ENCODE peak calls at places on chromosome 3, in four cellular contexts. One of them, this sample, is unnamed.

GRCh38 chr3:5576277-5577011 is 388.9 kb downstream of the EDEM1 start:
- DNase-seq in H1: no peak
- DNase-seq in K562: no peak
- DNase-seq in A549: no peak
- DNase-seq in this sample: no peak

GRCh38 chr3:183359036-183359435 is 69.4 kb downstream of the MCF2L2 start:
- DNase-seq in K562: no peak
- DNase-seq in H1: no peak
- DNase-seq in A549: no peak
- DNase-seq in this sample: no peak

GRCh38 chr3:89025185-89025584 is 82.2 kb upstream of the EPHA3 start:
- DNase-seq in H1: no peak
- DNase-seq in A549: no peak
- DNase-seq in K562: no peak
- DNase-seq in this sample: no peak

GRCh38 chr3:79521221-79521848 is 246.5 kb downstream of the ROBO1 start:
- DNase-seq in H1: no peak
- DNase-seq in K562: peak
- DNase-seq in A549: peak
- DNase-seq in this sample: peak

GRCh38 chr3:159782724-159783421 is 205.8 kb upstream of the IL12A start:
- DNase-seq in H1: no peak
- DNase-seq in K562: no peak
- DNase-seq in A549: no peak
- DNase-seq in this sample: peak

GRCh38 chr3:163364717-163365116 is 1713.6 kb downstream of the SI start:
- DNase-seq in H1: no peak
- DNase-seq in A549: no peak
- DNase-seq in K562: no peak
- DNase-seq in this sample: no peak

GRCh38 chr3:44993471-44994205 is 17.6 kb downstream of the EXOSC7 start:
- DNase-seq in K562: no peak
- DNase-seq in H1: no peak
- DNase-seq in A549: peak
- DNase-seq in this sample: peak

GRCh38 chr3:116386168-116386567 is 59.1 kb downstream of the LSAMP start:
- DNase-seq in H1: no peak
- DNase-seq in A549: no peak
- DNase-seq in K562: no peak
- DNase-seq in this sample: no peak

GRCh38 chr3:52248816-52249547 is 3.4 kb downstream of the PPM1M start:
- DNase-seq in A549: no peak
- DNase-seq in H1: no peak
- DNase-seq in K562: peak
- DNase-seq in this sample: no peak

GRCh38 chr3:161600185-161600584 is 103.6 kb downstream of the OTOL1 start:
- DNase-seq in A549: no peak
- DNase-seq in H1: no peak
- DNase-seq in K562: no peak
- DNase-seq in this sample: no peak

GRCh38 chr3:4355401-4356224 is 52.4 kb downstream of the SETMAR start:
- DNase-seq in A549: no peak
- DNase-seq in H1: no peak
- DNase-seq in K562: no peak
- DNase-seq in this sample: peak

GRCh38 chr3:105362021-105362665 is 4.6 kb upstream of the ALCAM start:
- DNase-seq in H1: no peak
- DNase-seq in A549: no peak
- DNase-seq in K562: no peak
- DNase-seq in this sample: no peak

GRCh38 chr3:165746874-165747273 is 90.3 kb downstream of the BCHE start:
- DNase-seq in A549: no peak
- DNase-seq in K562: no peak
- DNase-seq in H1: no peak
- DNase-seq in this sample: no peak

GRCh38 chr3:129077222-129077621 is 16.6 kb downstream of the GP9 start:
- DNase-seq in A549: no peak
- DNase-seq in K562: no peak
- DNase-seq in H1: no peak
- DNase-seq in this sample: peak

GRCh38 chr3:177887475-177887874 is 648.8 kb upstream of the KCNMB2 start:
- DNase-seq in K562: no peak
- DNase-seq in A549: no peak
- DNase-seq in H1: no peak
- DNase-seq in this sample: no peak

GRCh38 chr3:55405436-55405835 is 81.7 kb downstream of the WNT5A start:
- DNase-seq in H1: peak
- DNase-seq in A549: no peak
- DNase-seq in K562: peak
- DNase-seq in this sample: no peak

GRCh38 chr3:105747056-105747455 is 121.8 kb downstream of the CBLB start:
- DNase-seq in H1: no peak
- DNase-seq in A549: peak
- DNase-seq in K562: no peak
- DNase-seq in this sample: no peak

GRCh38 chr3:9402410-9403228 is 5.2 kb downstream of the SETD5 start:
- DNase-seq in H1: peak
- DNase-seq in A549: no peak
- DNase-seq in K562: peak
- DNase-seq in this sample: peak

GRCh38 chr3:133670525-133670995 is 8.8 kb upstream of the TOPBP1 start:
- DNase-seq in A549: no peak
- DNase-seq in H1: no peak
- DNase-seq in K562: no peak
- DNase-seq in this sample: peak

GRCh38 chr3:123419850-123420292 is 29.0 kb downstream of the ADCY5 start:
- DNase-seq in H1: no peak
- DNase-seq in A549: no peak
- DNase-seq in K562: no peak
- DNase-seq in this sample: no peak

GRCh38 chr3:135075157-135075556 is 280.1 kb downstream of the EPHB1 start:
- DNase-seq in A549: no peak
- DNase-seq in H1: no peak
- DNase-seq in K562: no peak
- DNase-seq in this sample: no peak

GRCh38 chr3:135077186-135077585 is 282.1 kb downstream of the EPHB1 start:
- DNase-seq in A549: no peak
- DNase-seq in H1: no peak
- DNase-seq in K562: no peak
- DNase-seq in this sample: no peak

GRCh38 chr3:135082706-135083105 is 287.6 kb downstream of the EPHB1 start:
- DNase-seq in A549: no peak
- DNase-seq in H1: no peak
- DNase-seq in K562: no peak
- DNase-seq in this sample: no peak

GRCh38 chr3:135081451-135082434 is 286.7 kb downstream of the EPHB1 start:
- DNase-seq in A549: no peak
- DNase-seq in H1: no peak
- DNase-seq in K562: no peak
- DNase-seq in this sample: no peak

DNA sequence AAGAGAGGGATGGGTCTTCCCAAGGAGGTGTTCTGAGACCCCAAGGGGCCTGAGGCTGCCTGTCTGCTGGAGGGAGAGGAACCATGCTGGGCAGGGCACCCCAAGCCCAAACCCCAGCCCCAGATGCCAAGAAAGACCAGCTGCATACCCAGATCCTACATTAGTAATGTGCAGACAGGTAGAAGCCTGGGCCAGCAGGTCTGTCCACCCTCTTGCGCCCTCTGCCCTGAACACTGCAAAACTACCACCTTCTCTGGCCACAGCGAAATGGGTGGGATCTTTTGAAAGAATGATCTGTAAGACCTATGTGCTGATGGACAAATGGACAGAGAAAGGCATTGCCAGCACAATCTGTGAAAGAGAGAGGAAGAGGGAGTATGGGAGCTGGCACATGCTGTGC is 283.2 kb downstream of the EPHB1 start:
- DNase-seq in H1: no peak
- DNase-seq in K562: no peak
- DNase-seq in A549: no peak
- DNase-seq in this sample: no peak
- TF ChIP-seq PHF8 in H1: no peak
- TF ChIP-seq PHF8 in K562: no peak
- TF ChIP-seq PHF8 in A549: no peak
- TF ChIP-seq PHF8 in this sample: no peak

DNA sequence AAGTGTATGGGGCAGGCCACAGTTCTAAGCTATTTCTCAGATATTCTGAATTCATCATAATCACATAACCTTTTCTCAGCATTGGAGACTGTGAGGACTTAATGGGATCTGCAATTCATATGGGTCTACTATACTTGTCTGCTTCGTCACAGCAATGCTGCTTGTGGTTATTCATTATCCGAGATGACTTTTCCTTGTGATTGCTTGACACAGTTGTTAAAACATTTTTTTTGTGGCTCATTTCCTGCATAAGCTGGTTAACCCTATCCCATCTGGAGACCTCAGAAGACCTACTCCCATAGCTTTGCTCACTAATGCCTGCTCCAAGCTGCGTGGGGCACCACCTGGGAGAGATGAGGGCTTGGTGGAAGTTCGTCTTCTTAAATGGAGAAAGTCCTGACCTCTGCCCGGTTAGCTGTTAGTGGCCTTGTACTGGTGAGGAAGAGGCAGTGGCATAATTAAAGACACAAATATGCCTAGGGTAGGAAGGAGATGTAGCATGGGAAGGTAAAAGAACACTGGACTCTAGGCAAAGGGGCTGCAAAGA is 360.8 kb downstream of the CHST2 start:
- DNase-seq in H1: no peak
- DNase-seq in K562: no peak
- DNase-seq in A549: no peak
- DNase-seq in this sample: no peak
- TF ChIP-seq PHF8 in H1: no peak
- TF ChIP-seq PHF8 in K562: no peak
- TF ChIP-seq PHF8 in A549: no peak
- TF ChIP-seq PHF8 in this sample: no peak

GRCh38 chr3:156150434-156151066 is 30.2 kb downstream of the KCNAB1 start:
- DNase-seq in K562: peak
- DNase-seq in A549: peak
- DNase-seq in H1: peak
- DNase-seq in this sample: peak

GRCh38 chr3:156148946-156149348 is 28.6 kb downstream of the KCNAB1 start:
- DNase-seq in A549: no peak
- DNase-seq in H1: no peak
- DNase-seq in K562: no peak
- DNase-seq in this sample: no peak

GRCh38 chr3:156149781-156150375 is 29.5 kb downstream of the KCNAB1 start:
- DNase-seq in K562: no peak
- DNase-seq in A549: no peak
- DNase-seq in H1: no peak
- DNase-seq in this sample: no peak

GRCh38 chr3:156151824-156152428 is 31.5 kb downstream of the KCNAB1 start:
- DNase-seq in H1: peak
- DNase-seq in A549: peak
- DNase-seq in K562: peak
- DNase-seq in this sample: peak

DNA sequence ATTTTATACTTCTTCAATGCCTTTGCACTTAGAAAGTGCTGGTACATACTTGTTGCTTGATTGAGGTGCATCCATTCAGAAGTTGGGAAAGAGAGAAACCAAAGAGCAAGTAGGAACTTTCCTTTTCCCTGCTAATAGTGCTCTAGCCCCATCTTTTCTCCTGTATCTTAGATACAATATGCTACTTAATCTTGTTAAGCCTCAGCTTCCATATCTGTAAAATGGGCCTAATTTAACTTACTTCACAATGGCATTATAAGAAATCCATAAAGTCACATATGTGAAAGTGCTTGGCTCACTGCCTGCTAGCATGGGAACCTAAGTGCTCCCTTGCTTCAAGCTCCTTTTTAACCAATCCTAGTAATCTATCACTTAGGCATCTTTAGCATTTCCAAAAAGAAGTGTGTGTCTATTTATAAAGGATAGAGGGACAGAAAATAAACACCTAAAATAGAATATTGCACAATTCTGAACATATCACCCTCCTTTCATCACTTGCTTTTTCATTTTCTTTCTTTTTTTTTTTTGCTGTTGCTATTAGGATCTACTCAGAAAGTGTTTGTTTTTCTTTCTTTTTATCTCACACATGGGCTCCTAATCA is 28.1 kb downstream of the KCNAB1 start:
- DNase-seq in A549: no peak
- DNase-seq in K562: no peak
- DNase-seq in H1: no peak
- DNase-seq in this sample: no peak
- TF ChIP-seq PHF8 in A549: no peak
- TF ChIP-seq PHF8 in K562: no peak
- TF ChIP-seq PHF8 in H1: no peak
- TF ChIP-seq PHF8 in this sample: no peak

GRCh38 chr3:188421836-188422540 is 268.0 kb downstream of the LPP start:
- DNase-seq in H1: no peak
- DNase-seq in A549: no peak
- DNase-seq in K562: no peak
- DNase-seq in this sample: no peak
- TF ChIP-seq PHF8 in H1: no peak
- TF ChIP-seq PHF8 in A549: no peak
- TF ChIP-seq PHF8 in K562: no peak
- TF ChIP-seq PHF8 in this sample: no peak

DNA sequence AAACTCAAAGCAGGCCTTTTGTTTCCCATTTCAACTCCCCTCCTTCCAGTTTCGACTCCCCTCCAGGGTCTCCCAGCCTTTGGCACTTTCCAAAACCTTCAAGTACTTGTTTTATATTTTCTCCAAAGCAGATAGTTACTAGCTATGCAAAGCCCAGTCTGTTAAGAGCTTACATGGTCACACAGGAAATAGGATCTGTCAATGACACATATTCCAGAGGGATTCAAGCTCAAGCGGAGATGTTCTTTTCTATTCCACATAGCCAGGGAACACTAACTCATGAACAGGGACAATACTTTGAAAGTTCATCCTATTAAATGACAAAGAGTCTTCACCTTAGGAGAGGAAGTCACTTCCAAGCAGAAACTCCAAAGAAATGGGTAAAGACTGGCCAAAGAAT is 18.6 kb downstream of the SUCLG2 start:
- DNase-seq in H1: no peak
- DNase-seq in A549: no peak
- DNase-seq in K562: no peak
- DNase-seq in this sample: no peak
- TF ChIP-seq PHF8 in H1: no peak
- TF ChIP-seq PHF8 in A549: no peak
- TF ChIP-seq PHF8 in K562: no peak
- TF ChIP-seq PHF8 in this sample: no peak

DNA sequence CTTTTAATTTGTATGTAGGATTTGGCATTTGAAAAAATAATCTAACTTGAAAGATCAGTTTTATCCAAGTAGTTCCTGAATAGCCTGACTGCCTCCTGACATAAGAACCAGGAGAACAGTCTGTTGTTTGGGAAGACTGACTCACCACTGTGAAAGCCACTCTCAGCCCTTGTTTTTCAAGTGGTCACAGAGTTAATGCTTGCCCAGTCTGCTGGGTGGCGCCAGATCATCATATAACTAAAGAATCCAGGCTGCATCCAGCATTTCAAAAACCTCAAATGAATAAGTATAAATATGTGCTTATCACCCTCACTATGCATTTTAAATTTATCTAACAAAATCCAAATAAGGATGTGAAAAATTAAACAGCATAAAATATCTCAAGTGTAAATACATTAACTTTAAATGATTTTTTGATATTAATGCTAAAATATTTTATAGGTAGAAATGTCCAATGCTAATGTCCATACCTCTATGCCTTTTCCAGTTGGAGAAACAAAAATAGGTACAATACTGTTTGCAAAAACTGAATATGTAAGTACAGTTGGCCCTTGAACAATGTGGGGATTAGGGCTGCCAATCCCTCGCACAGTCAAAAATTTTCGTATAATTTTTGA is 26.9 kb upstream of the ZBBX start:
- DNase-seq in K562: no peak
- DNase-seq in A549: peak
- DNase-seq in H1: no peak
- DNase-seq in this sample: peak
- TF ChIP-seq PHF8 in K562: no peak
- TF ChIP-seq PHF8 in A549: no peak
- TF ChIP-seq PHF8 in H1: no peak
- TF ChIP-seq PHF8 in this sample: no peak